ENCODE peak calls at places on chromosomes 2 and 18, in four cellular contexts. N, H, X and U are unnamed samples. For H3K36me3 and H3K9me2, the result is how much of the 10 kb centered on the place peaks cover.

GRCh38 chr18:63452273-63452672 is 24.5 kb upstream of the SERPINB5 start:
- DNase-seq in N (peak), H (no peak), X (no peak), U (no peak)

GRCh38 chr2:173355132-173355865 is 627 bp downstream of the CDCA7 start:
- DNase-seq in N (peak), H (peak), X (peak), U (peak)

GRCh38 chr18:27276886-27277285 is 91.8 kb upstream of the CHST9 start:
- DNase-seq in N (no peak), H (no peak), X (no peak), U (no peak)

GRCh38 chr2:10057231-10058107 is 14.1 kb downstream of the KLF11 start:
- DNase-seq in N (peak), H (peak), X (no peak), U (peak)

GRCh38 chr2:63652063-63652985 is 63.6 kb downstream of the MDH1 start:
- DNase-seq in N (no peak), H (no peak), X (no peak), U (no peak)

GRCh38 chr2:41910126-41910525 is 137.7 kb upstream of the PKDCC start:
- DNase-seq in N (no peak), H (peak), X (no peak), U (no peak)

GRCh38 chr2:173720310-173720709 is 244.9 kb downstream of the SP3 start:
- DNase-seq in N (no peak), H (peak), X (no peak), U (no peak)

GRCh38 chr2:180747728-180748127 is 232.7 kb upstream of the UBE2E3 start:
- DNase-seq in N (no peak), H (no peak), X (no peak), U (no peak)

GRCh38 chr2:41598161-41598894 is 449.5 kb upstream of the PKDCC start:
- DNase-seq in N (no peak), H (peak), X (no peak), U (no peak)

GRCh38 chr2:200353873-200354272 is 47.4 kb downstream of the SPATS2L start:
- DNase-seq in N (no peak), H (no peak), X (no peak), U (no peak)

GRCh38 chr2:241813806-241814570 is 5.0 kb downstream of the NEU4 start:
- DNase-seq in N (no peak), H (no peak), X (no peak), U (no peak)

GRCh38 chr2:110748489-110748867 is 16.1 kb downstream of the ACOXL start:
- DNase-seq in N (no peak), H (no peak), X (no peak), U (no peak)

GRCh38 chr18:67805261-67805660 is 288.7 kb upstream of the DSEL start:
- DNase-seq in N (no peak), H (no peak), X (no peak), U (peak)

GRCh38 chr2:143513081-143513480 is 383.9 kb downstream of the ARHGAP15 start:
- DNase-seq in N (peak), H (peak), X (peak), U (peak)

GRCh38 chr2:160156084-160156483 is 44.0 kb downstream of the ITGB6 start:
- DNase-seq in N (no peak), H (peak), X (no peak), U (peak)

DNA sequence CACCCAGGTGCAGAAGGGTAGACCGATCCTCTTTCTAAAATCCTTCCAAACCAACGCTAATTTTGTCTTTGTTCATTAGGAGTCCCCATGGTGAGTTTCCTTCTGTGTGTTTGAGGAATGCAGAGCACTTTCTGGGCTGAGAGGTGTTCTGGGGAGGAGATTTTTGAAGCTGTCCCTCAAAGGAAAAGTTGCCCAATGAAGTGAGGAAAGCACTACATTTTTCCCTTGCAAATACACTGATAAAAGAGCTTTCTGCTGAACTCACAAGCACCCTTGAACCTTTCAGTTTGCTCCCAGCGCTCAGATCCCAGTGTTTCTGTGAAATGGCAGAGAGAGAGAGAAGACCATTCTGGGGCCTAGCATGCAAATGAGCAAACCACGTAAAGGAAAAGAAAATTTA is 299.6 kb upstream of the FANCL start:
- DNase-seq in N (no peak), H (no peak), X (no peak), U (peak)
- H3K4me2 ChIP-seq in N (peak), H (no peak), X (no peak), U (peak)

GRCh38 chr18:23718731-23719130 is 29.5 kb downstream of the LAMA3 start:
- DNase-seq in N (no peak), H (no peak), X (no peak), U (no peak)

GRCh38 chr18:23719634-23720201 is 30.5 kb downstream of the LAMA3 start:
- DNase-seq in N (peak), H (peak), X (no peak), U (no peak)

GRCh38 chr18:23723121-23723520 is 33.9 kb downstream of the LAMA3 start:
- DNase-seq in N (no peak), H (peak), X (no peak), U (no peak)

GRCh38 chr18:23722646-23723045 is 33.4 kb downstream of the LAMA3 start:
- DNase-seq in N (no peak), H (no peak), X (no peak), U (no peak)

GRCh38 chr18:23721711-23722479 is 32.6 kb downstream of the LAMA3 start:
- DNase-seq in N (peak), H (peak), X (no peak), U (no peak)
- H3K36me3 ChIP-seq in N (under half), H (under half), X (under half), U (under half)

GRCh38 chr2:122697415-122697814 is 942.0 kb downstream of the TSN start:
- DNase-seq in N (no peak), H (no peak), X (no peak), U (no peak)
- H3K9me2 ChIP-seq in N (under half), H (under half), X (under half), U (under half)

GRCh38 chr2:239952665-239953417 is 72.3 kb downstream of the NDUFA10 start:
- DNase-seq in N (no peak), H (no peak), X (no peak), U (no peak)

GRCh38 chr2:239952251-239952650 is 72.9 kb downstream of the NDUFA10 start:
- DNase-seq in N (no peak), H (no peak), X (no peak), U (no peak)

GRCh38 chr2:239951825-239952224 is 73.3 kb downstream of the NDUFA10 start:
- DNase-seq in N (no peak), H (no peak), X (no peak), U (no peak)

GRCh38 chr2:239954166-239955085 is 70.7 kb downstream of the NDUFA10 start:
- DNase-seq in N (no peak), H (peak), X (no peak), U (no peak)

GRCh38 chr2:239953418-239954061 is 71.6 kb downstream of the NDUFA10 start:
- DNase-seq in N (no peak), H (peak), X (no peak), U (no peak)
- H3K4me2 ChIP-seq in N (no peak), H (no peak), X (no peak), U (no peak)

DNA sequence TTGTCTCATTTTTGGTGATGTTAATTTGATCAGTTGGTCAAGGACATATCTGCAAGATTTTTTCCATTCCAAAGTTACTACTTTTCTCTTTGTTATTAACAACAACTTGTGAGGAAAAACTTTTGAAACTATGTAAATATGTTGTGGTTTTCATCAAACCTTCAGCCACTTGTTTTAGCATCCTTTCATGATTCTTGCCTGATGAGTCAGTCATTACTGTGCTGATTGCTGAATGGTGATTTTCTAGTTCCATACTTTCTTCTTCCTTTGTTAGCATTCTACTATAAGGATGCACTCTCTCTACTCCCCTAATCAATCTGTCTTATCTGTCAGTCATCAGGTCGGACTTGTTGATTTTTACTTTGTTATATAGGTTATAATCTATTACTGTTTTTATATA is 10.9 kb downstream of the TMEM87B start:
- DNase-seq in N (no peak), H (peak), X (no peak), U (no peak)
- H3K36me3 ChIP-seq in N (under half), H (half or more), X (half or more), U (under half)

GRCh38 chr2:7709907-7710306 is 792.7 kb downstream of the RNF144A start:
- DNase-seq in N (no peak), H (peak), X (no peak), U (no peak)

GRCh38 chr2:7703523-7704144 is 786.4 kb downstream of the RNF144A start:
- DNase-seq in N (no peak), H (no peak), X (no peak), U (peak)

GRCh38 chr2:7706791-7707190 is 789.6 kb downstream of the RNF144A start:
- DNase-seq in N (no peak), H (peak), X (no peak), U (no peak)

GRCh38 chr2:7704296-7704865 is 787.2 kb downstream of the RNF144A start:
- DNase-seq in N (no peak), H (peak), X (no peak), U (no peak)

DNA sequence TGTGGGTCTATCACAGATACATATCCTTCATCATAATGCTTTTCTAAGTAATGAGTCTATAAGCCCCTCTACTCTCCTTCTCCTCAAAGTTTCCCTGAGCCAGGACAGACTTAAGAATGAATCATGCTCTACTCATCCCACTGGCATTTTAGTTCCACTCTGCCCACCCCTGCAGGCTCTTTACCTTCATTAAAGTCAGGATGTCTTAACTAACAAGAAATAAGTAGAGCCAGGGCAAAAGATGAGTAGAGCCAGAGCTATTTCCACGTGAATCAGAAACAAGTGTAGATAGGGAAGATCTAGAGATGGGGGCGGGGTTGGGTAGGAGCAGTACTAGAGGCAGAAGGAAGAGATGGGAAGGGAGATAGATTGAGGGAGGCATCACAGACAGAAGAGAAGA is 790.5 kb downstream of the RNF144A start:
- DNase-seq in N (no peak), H (peak), X (no peak), U (no peak)
- H3K9me2 ChIP-seq in N (under half), H (under half), X (under half), U (under half)

GRCh38 chr18:49786019-49786720 is 27.2 kb downstream of the ACAA2 start:
- DNase-seq in N (no peak), H (no peak), X (no peak), U (no peak)

GRCh38 chr18:49784427-49785185 is 28.7 kb downstream of the ACAA2 start:
- DNase-seq in N (no peak), H (peak), X (no peak), U (no peak)

DNA sequence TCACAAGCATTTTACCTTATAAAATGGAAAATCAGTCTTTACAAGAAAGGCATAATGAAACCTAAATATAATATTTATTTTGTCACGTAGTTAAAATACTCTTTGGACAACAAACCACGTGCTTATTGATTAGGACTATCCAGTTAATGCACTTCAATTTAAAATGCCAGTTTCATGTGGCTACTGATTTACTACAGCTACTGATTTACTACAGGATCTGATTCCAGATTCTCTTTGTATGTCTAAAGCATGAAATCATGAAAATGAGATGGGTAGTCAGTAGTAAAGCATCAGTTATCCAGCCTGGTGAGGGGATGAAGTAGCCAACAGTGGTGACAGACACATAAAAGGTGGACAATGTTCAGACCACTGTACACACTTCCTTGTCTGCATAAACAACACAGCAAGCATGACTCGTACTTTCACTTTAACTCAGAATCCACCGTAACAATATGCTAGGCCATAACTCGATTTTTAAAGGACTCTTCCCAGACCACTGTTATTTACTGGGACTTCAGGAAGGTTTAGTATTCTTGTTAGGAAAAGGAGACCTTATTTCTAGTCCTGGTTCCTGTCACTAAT is 24.9 kb downstream of the ACAA2 start:
- DNase-seq in N (no peak), H (peak), X (no peak), U (no peak)
- H3K4me2 ChIP-seq in N (peak), H (no peak), X (no peak), U (no peak)

GRCh38 chr18:3422905-3423304 is 27.1 kb upstream of the TGIF1 start:
- DNase-seq in N (no peak), H (no peak), X (no peak), U (no peak)
- H3K36me3 ChIP-seq in N (under half), H (under half), X (under half), U (under half)

DNA sequence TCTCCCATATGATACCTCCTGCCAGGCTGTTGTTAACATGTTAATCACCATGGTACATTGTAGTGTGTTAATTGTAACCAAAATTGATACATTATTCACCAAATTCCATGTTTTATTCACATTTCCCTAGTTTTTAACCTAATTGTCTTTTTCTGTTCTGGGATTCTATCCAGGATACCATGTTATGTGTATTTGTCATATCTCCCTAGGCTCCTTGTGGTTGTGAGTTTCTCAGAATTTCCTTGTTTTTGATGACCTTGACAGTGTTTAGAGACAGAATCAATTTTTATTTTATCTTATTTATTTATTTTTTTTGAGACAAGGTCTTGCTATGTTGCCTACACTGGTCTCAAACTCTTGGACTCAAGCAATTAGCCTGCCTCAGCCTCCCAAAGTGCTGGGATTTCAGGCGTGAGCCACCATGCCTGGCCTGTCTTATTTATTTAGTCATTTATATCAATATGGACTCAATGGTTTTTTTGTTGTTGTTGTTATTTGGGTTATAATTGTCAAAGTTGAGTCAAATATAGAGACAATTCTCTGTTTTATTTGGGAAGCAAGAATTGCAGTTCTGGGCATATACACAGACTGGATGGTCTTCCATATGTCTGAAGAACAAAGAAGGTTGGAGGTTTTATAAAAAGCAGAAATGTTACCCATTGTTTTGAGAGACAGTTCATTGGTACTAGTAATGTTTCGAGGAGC is 42.6 kb downstream of the INPP4A start:
- DNase-seq in N (no peak), H (peak), X (no peak), U (no peak)
- H3K9me2 ChIP-seq in N (under half), H (under half), X (under half), U (under half)